ENCODE peak calls at places on chromosomes 3 and 15, in nine cellular contexts. One of them, this sample, is unnamed.

GRCh38 chr15:73567022-73567421 is 66.2 kb downstream of the NPTN start:
- DNase-seq in endothelial cell of umbilical vein: no peak
- DNase-seq in astrocyte: no peak
- DNase-seq in neuronal stem cell: no peak
- DNase-seq in hepatocyte: no peak
- DNase-seq in IMR-90: no peak
- DNase-seq in GM23248: no peak
- DNase-seq in K562: no peak
- DNase-seq in A549: no peak
- DNase-seq in this sample: no peak

GRCh38 chr15:86876387-86876786 is 796.7 kb downstream of the AGBL1 start:
- DNase-seq in endothelial cell of umbilical vein: no peak
- DNase-seq in astrocyte: peak; percentile 18
- DNase-seq in neuronal stem cell: no peak
- DNase-seq in hepatocyte: no peak
- DNase-seq in IMR-90: no peak
- DNase-seq in GM23248: no peak
- DNase-seq in K562: no peak
- DNase-seq in A549: no peak
- DNase-seq in this sample: no peak

GRCh38 chr15:35437157-35437556 is 108.8 kb downstream of the DPH6 start:
- DNase-seq in endothelial cell of umbilical vein: peak; percentile 16
- DNase-seq in astrocyte: no peak
- DNase-seq in neuronal stem cell: no peak
- DNase-seq in hepatocyte: no peak
- DNase-seq in IMR-90: peak; percentile 23
- DNase-seq in GM23248: peak; percentile 27
- DNase-seq in K562: no peak
- DNase-seq in A549: no peak
- DNase-seq in this sample: no peak

GRCh38 chr15:26521142-26521541 is 251.7 kb downstream of the GABRB3 start:
- DNase-seq in endothelial cell of umbilical vein: no peak
- DNase-seq in astrocyte: no peak
- DNase-seq in neuronal stem cell: no peak
- DNase-seq in hepatocyte: no peak
- DNase-seq in IMR-90: no peak
- DNase-seq in GM23248: no peak
- DNase-seq in K562: no peak
- DNase-seq in A549: no peak
- DNase-seq in this sample: no peak

GRCh38 chr15:28917791-28918140 is 32.0 kb downstream of the APBA2 start:
- DNase-seq in endothelial cell of umbilical vein: no peak
- DNase-seq in astrocyte: no peak
- DNase-seq in neuronal stem cell: no peak
- DNase-seq in hepatocyte: no peak
- DNase-seq in IMR-90: no peak
- DNase-seq in GM23248: no peak
- DNase-seq in K562: no peak
- DNase-seq in A549: no peak
- DNase-seq in this sample: no peak

GRCh38 chr3:170961616-170962400 is 53.4 kb upstream of the EIF5A2 start:
- DNase-seq in endothelial cell of umbilical vein: peak; percentile 65
- DNase-seq in astrocyte: peak; percentile 40
- DNase-seq in neuronal stem cell: peak; percentile 17
- DNase-seq in hepatocyte: peak; percentile 50
- DNase-seq in IMR-90: peak; percentile 54
- DNase-seq in GM23248: peak; percentile 68
- DNase-seq in K562: peak; percentile 52
- DNase-seq in A549: no peak
- DNase-seq in this sample: peak; percentile 24

GRCh38 chr3:120093119-120093922 is 926 bp downstream of the GSK3B start:
- DNase-seq in endothelial cell of umbilical vein: peak; percentile 73
- DNase-seq in astrocyte: peak; percentile 83
- DNase-seq in neuronal stem cell: peak; percentile 78
- DNase-seq in hepatocyte: peak; percentile 92
- DNase-seq in IMR-90: peak; percentile 85
- DNase-seq in GM23248: peak; percentile 63
- DNase-seq in K562: peak; percentile 84
- DNase-seq in A549: no peak
- DNase-seq in this sample: peak; percentile 40

GRCh38 chr3:38468811-38469210 is 15.1 kb downstream of the ACVR2B start:
- DNase-seq in endothelial cell of umbilical vein: no peak
- DNase-seq in astrocyte: no peak
- DNase-seq in neuronal stem cell: no peak
- DNase-seq in hepatocyte: no peak
- DNase-seq in IMR-90: no peak
- DNase-seq in GM23248: no peak
- DNase-seq in K562: no peak
- DNase-seq in A549: no peak
- DNase-seq in this sample: no peak

GRCh38 chr3:10496121-10496863 is 9.1 kb downstream of the ATP2B2 start:
- DNase-seq in endothelial cell of umbilical vein: no peak
- DNase-seq in astrocyte: no peak
- DNase-seq in neuronal stem cell: no peak
- DNase-seq in hepatocyte: no peak
- DNase-seq in IMR-90: no peak
- DNase-seq in GM23248: no peak
- DNase-seq in K562: no peak
- DNase-seq in A549: no peak
- DNase-seq in this sample: no peak

GRCh38 chr3:10495614-10496013 is 9.8 kb downstream of the ATP2B2 start:
- DNase-seq in endothelial cell of umbilical vein: no peak
- DNase-seq in astrocyte: no peak
- DNase-seq in neuronal stem cell: no peak
- DNase-seq in hepatocyte: no peak
- DNase-seq in IMR-90: no peak
- DNase-seq in GM23248: no peak
- DNase-seq in K562: no peak
- DNase-seq in A549: no peak
- DNase-seq in this sample: no peak

GRCh38 chr3:10497439-10497838 is 7.9 kb downstream of the ATP2B2 start:
- DNase-seq in endothelial cell of umbilical vein: no peak
- DNase-seq in astrocyte: no peak
- DNase-seq in neuronal stem cell: no peak
- DNase-seq in hepatocyte: no peak
- DNase-seq in IMR-90: no peak
- DNase-seq in GM23248: no peak
- DNase-seq in K562: no peak
- DNase-seq in A549: no peak
- DNase-seq in this sample: no peak

GRCh38 chr3:10500717-10501663 is 4.4 kb downstream of the ATP2B2 start:
- DNase-seq in endothelial cell of umbilical vein: no peak
- DNase-seq in astrocyte: no peak
- DNase-seq in neuronal stem cell: no peak
- DNase-seq in hepatocyte: no peak
- DNase-seq in IMR-90: no peak
- DNase-seq in GM23248: no peak
- DNase-seq in K562: no peak
- DNase-seq in A549: no peak
- DNase-seq in this sample: no peak

GRCh38 chr3:10498271-10498670 is 7.1 kb downstream of the ATP2B2 start:
- DNase-seq in endothelial cell of umbilical vein: no peak
- DNase-seq in astrocyte: no peak
- DNase-seq in neuronal stem cell: no peak
- DNase-seq in hepatocyte: no peak
- DNase-seq in IMR-90: no peak
- DNase-seq in GM23248: no peak
- DNase-seq in K562: no peak
- DNase-seq in A549: no peak
- DNase-seq in this sample: no peak
- H3K4me2 ChIP-seq in endothelial cell of umbilical vein: no peak overlapping the region
- H3K4me2 ChIP-seq in astrocyte: no peak overlapping the region
- H3K4me2 ChIP-seq in neuronal stem cell: no peak overlapping the region
- H3K4me2 ChIP-seq in hepatocyte: no peak overlapping the region
- H3K4me2 ChIP-seq in IMR-90: no peak overlapping the region
- H3K4me2 ChIP-seq in GM23248: no peak overlapping the region
- H3K4me2 ChIP-seq in K562: no peak overlapping the region
- H3K4me2 ChIP-seq in A549: no peak overlapping the region
- H3K4me2 ChIP-seq in this sample: no peak overlapping the region

GRCh38 chr3:31861839-31862238 is 119.2 kb downstream of the OSBPL10 start:
- DNase-seq in endothelial cell of umbilical vein: no peak
- DNase-seq in astrocyte: no peak
- DNase-seq in neuronal stem cell: no peak
- DNase-seq in hepatocyte: no peak
- DNase-seq in IMR-90: no peak
- DNase-seq in GM23248: no peak
- DNase-seq in K562: no peak
- DNase-seq in A549: no peak
- DNase-seq in this sample: no peak

GRCh38 chr3:31862861-31863260 is 118.2 kb downstream of the OSBPL10 start:
- DNase-seq in endothelial cell of umbilical vein: no peak
- DNase-seq in astrocyte: peak; percentile 22
- DNase-seq in neuronal stem cell: no peak
- DNase-seq in hepatocyte: no peak
- DNase-seq in IMR-90: peak; percentile 34
- DNase-seq in GM23248: no peak
- DNase-seq in K562: no peak
- DNase-seq in A549: no peak
- DNase-seq in this sample: no peak

GRCh38 chr3:31853580-31853979 is 127.5 kb downstream of the OSBPL10 start:
- DNase-seq in endothelial cell of umbilical vein: no peak
- DNase-seq in astrocyte: no peak
- DNase-seq in neuronal stem cell: no peak
- DNase-seq in hepatocyte: no peak
- DNase-seq in IMR-90: no peak
- DNase-seq in GM23248: no peak
- DNase-seq in K562: no peak
- DNase-seq in A549: no peak
- DNase-seq in this sample: peak; percentile 82

GRCh38 chr3:31859245-31859644 is 121.8 kb downstream of the OSBPL10 start:
- DNase-seq in endothelial cell of umbilical vein: no peak
- DNase-seq in astrocyte: no peak
- DNase-seq in neuronal stem cell: no peak
- DNase-seq in hepatocyte: no peak
- DNase-seq in IMR-90: no peak
- DNase-seq in GM23248: no peak
- DNase-seq in K562: no peak
- DNase-seq in A549: no peak
- DNase-seq in this sample: no peak

GRCh38 chr3:31858439-31858838 is 122.6 kb downstream of the OSBPL10 start:
- DNase-seq in endothelial cell of umbilical vein: peak; percentile 11
- DNase-seq in astrocyte: no peak
- DNase-seq in neuronal stem cell: no peak
- DNase-seq in hepatocyte: no peak
- DNase-seq in IMR-90: no peak
- DNase-seq in GM23248: no peak
- DNase-seq in K562: no peak
- DNase-seq in A549: no peak
- DNase-seq in this sample: peak; percentile 74
- H3K4me2 ChIP-seq in endothelial cell of umbilical vein: no peak overlapping the region
- H3K4me2 ChIP-seq in astrocyte: no peak overlapping the region
- H3K4me2 ChIP-seq in neuronal stem cell: no peak overlapping the region
- H3K4me2 ChIP-seq in hepatocyte: no peak overlapping the region
- H3K4me2 ChIP-seq in IMR-90: no peak overlapping the region
- H3K4me2 ChIP-seq in GM23248: no peak overlapping the region
- H3K4me2 ChIP-seq in K562: no peak overlapping the region
- H3K4me2 ChIP-seq in A549: no peak overlapping the region
- H3K4me2 ChIP-seq in this sample: peak overlapping the region; percentile 55

DNA sequence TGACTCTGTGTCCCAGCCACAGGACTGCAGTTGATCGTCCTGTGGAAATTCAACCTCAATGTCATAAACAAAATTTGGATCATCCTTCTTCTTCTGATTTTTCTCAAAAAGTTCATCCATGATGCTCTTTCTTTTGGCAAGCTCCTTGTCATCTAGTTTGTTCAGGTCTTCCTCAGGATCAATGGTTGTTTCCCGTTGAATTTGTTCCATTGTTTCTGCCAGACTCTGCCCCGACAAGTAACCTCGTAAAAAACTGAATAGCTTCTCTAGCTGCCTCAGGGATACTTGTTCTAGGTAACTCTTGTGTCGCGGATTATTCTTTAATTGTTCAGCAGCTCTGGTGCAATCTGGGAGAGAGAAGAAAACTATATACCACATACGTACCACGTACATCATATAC is 4.5 kb downstream of the CEP19 start:
- DNase-seq in endothelial cell of umbilical vein: peak; percentile 82
- DNase-seq in astrocyte: no peak
- DNase-seq in neuronal stem cell: no peak
- DNase-seq in hepatocyte: no peak
- DNase-seq in IMR-90: no peak
- DNase-seq in GM23248: no peak
- DNase-seq in K562: no peak
- DNase-seq in A549: no peak
- DNase-seq in this sample: no peak
- H3K4me2 ChIP-seq in endothelial cell of umbilical vein: no peak overlapping the region
- H3K4me2 ChIP-seq in astrocyte: no peak overlapping the region
- H3K4me2 ChIP-seq in neuronal stem cell: no peak overlapping the region
- H3K4me2 ChIP-seq in hepatocyte: no peak overlapping the region
- H3K4me2 ChIP-seq in IMR-90: no peak overlapping the region
- H3K4me2 ChIP-seq in GM23248: no peak overlapping the region
- H3K4me2 ChIP-seq in K562: no peak overlapping the region
- H3K4me2 ChIP-seq in A549: no peak overlapping the region
- H3K4me2 ChIP-seq in this sample: no peak overlapping the region

GRCh38 chr3:33792167-33792892 is 6.1 kb upstream of the PDCD6IP start:
- DNase-seq in endothelial cell of umbilical vein: no peak
- DNase-seq in astrocyte: no peak
- DNase-seq in neuronal stem cell: no peak
- DNase-seq in hepatocyte: no peak
- DNase-seq in IMR-90: no peak
- DNase-seq in GM23248: no peak
- DNase-seq in K562: no peak
- DNase-seq in A549: no peak
- DNase-seq in this sample: no peak

GRCh38 chr3:33790091-33790490 is 8.3 kb upstream of the PDCD6IP start:
- DNase-seq in endothelial cell of umbilical vein: no peak
- DNase-seq in astrocyte: no peak
- DNase-seq in neuronal stem cell: no peak
- DNase-seq in hepatocyte: no peak
- DNase-seq in IMR-90: no peak
- DNase-seq in GM23248: no peak
- DNase-seq in K562: peak; percentile 21
- DNase-seq in A549: peak; percentile 18
- DNase-seq in this sample: no peak

GRCh38 chr3:33789183-33789954 is 9.1 kb upstream of the PDCD6IP start:
- DNase-seq in endothelial cell of umbilical vein: no peak
- DNase-seq in astrocyte: no peak
- DNase-seq in neuronal stem cell: no peak
- DNase-seq in hepatocyte: no peak
- DNase-seq in IMR-90: no peak
- DNase-seq in GM23248: no peak
- DNase-seq in K562: peak; percentile 27
- DNase-seq in A549: no peak
- DNase-seq in this sample: no peak

GRCh38 chr3:33787328-33788009 is 11.0 kb upstream of the PDCD6IP start:
- DNase-seq in endothelial cell of umbilical vein: peak; percentile 71
- DNase-seq in astrocyte: peak; percentile 42
- DNase-seq in neuronal stem cell: peak; percentile 58
- DNase-seq in hepatocyte: peak; percentile 83
- DNase-seq in IMR-90: peak; percentile 72
- DNase-seq in GM23248: peak; percentile 81
- DNase-seq in K562: peak; percentile 88
- DNase-seq in A549: peak; percentile 72
- DNase-seq in this sample: peak; percentile 76

DNA sequence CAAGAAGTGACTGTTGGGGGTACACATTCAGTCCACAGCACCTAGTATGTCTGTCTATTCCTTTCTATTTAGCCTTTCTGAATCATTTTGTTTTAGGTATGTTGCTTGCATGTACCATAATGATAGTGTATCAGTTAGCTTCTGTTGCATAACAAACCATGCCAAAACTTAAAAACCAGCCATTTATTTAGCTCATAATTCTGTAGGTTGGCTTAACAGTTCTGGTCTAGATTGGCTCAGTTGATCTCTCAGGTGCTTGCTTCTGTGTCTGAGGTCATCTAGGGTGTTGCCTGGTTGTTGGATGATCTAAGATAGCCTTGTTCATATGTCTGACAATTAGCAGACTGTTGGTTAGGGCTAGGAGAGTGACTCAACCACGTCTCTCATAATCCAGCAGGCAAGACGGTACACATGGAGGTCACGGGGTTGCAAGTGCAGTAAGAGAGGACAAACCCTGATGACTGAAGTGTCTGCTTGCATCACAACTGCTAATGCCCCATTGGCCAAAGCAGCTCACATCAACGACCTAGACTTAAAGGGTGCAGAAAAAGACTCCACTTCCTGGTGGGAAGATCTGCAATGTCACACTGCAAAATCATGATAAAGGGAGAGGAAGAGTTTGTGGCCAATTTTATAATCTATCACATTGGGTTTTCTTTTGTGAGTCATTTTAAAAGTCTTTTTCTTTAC is 6.8 kb upstream of the PDCD6IP start:
- DNase-seq in endothelial cell of umbilical vein: no peak
- DNase-seq in astrocyte: no peak
- DNase-seq in neuronal stem cell: no peak
- DNase-seq in hepatocyte: peak; percentile 56
- DNase-seq in IMR-90: peak; percentile 41
- DNase-seq in GM23248: peak; percentile 34
- DNase-seq in K562: peak; percentile 94
- DNase-seq in A549: peak; percentile 37
- DNase-seq in this sample: no peak
- H3K4me2 ChIP-seq in endothelial cell of umbilical vein: no peak overlapping the region
- H3K4me2 ChIP-seq in astrocyte: no peak overlapping the region
- H3K4me2 ChIP-seq in neuronal stem cell: no peak overlapping the region
- H3K4me2 ChIP-seq in hepatocyte: no peak overlapping the region
- H3K4me2 ChIP-seq in IMR-90: no peak overlapping the region
- H3K4me2 ChIP-seq in GM23248: no peak overlapping the region
- H3K4me2 ChIP-seq in K562: peak overlapping the region; percentile 55
- H3K4me2 ChIP-seq in A549: peak overlapping the region; percentile 57
- H3K4me2 ChIP-seq in this sample: no peak overlapping the region

This sample was measured in OCI-LY7.